ENCODE peak calls at places on chromosome 9, in eight cellular contexts. One of them, this sample, is unnamed. For H3K4me1 and H3K9me3, the result is how much of the 10 kb centered on the place peaks cover.

GRCh38 chr9:107994638-107995037 is 505.1 kb upstream of the KLF4 start:
- DNase-seq in CD8-positive, alpha-beta memory T cell: no peak
- DNase-seq in Peyer's patch: no peak
- DNase-seq in CD4-positive, alpha-beta memory T cell: no peak
- DNase-seq in cardiac muscle cell: peak
- DNase-seq in OCI-LY7: no peak
- DNase-seq in heart right ventricle: no peak
- DNase-seq in GM23248: no peak
- DNase-seq in this sample: no peak

GRCh38 chr9:16901589-16901988 is 31.1 kb upstream of the BNC2 start:
- DNase-seq in CD4-positive, alpha-beta memory T cell: no peak
- DNase-seq in cardiac muscle cell: peak
- DNase-seq in heart right ventricle: no peak
- DNase-seq in CD8-positive, alpha-beta memory T cell: no peak
- DNase-seq in OCI-LY7: no peak
- DNase-seq in Peyer's patch: no peak
- DNase-seq in GM23248: peak
- DNase-seq in this sample: no peak

GRCh38 chr9:2109066-2109650 is 94.0 kb downstream of the SMARCA2 start:
- DNase-seq in CD4-positive, alpha-beta memory T cell: no peak
- DNase-seq in OCI-LY7: no peak
- DNase-seq in cardiac muscle cell: no peak
- DNase-seq in Peyer's patch: no peak
- DNase-seq in heart right ventricle: no peak
- DNase-seq in CD8-positive, alpha-beta memory T cell: no peak
- DNase-seq in GM23248: peak
- DNase-seq in this sample: no peak

GRCh38 chr9:129235931-129236331 is 57.9 kb upstream of the IER5L start:
- DNase-seq in OCI-LY7: peak
- DNase-seq in CD4-positive, alpha-beta memory T cell: peak
- DNase-seq in Peyer's patch: peak
- DNase-seq in GM23248: no peak
- DNase-seq in CD8-positive, alpha-beta memory T cell: peak
- DNase-seq in heart right ventricle: no peak
- DNase-seq in cardiac muscle cell: no peak
- DNase-seq in this sample: no peak

GRCh38 chr9:88645869-88646204 is 110.9 kb downstream of the NXNL2 start:
- DNase-seq in CD8-positive, alpha-beta memory T cell: no peak
- DNase-seq in Peyer's patch: no peak
- DNase-seq in OCI-LY7: no peak
- DNase-seq in cardiac muscle cell: no peak
- DNase-seq in CD4-positive, alpha-beta memory T cell: no peak
- DNase-seq in heart right ventricle: no peak
- DNase-seq in GM23248: no peak
- DNase-seq in this sample: no peak

GRCh38 chr9:124675261-124676158 is 95.6 kb downstream of the NR6A1 start:
- DNase-seq in cardiac muscle cell: no peak
- DNase-seq in CD8-positive, alpha-beta memory T cell: no peak
- DNase-seq in CD4-positive, alpha-beta memory T cell: no peak
- DNase-seq in heart right ventricle: no peak
- DNase-seq in GM23248: peak
- DNase-seq in OCI-LY7: no peak
- DNase-seq in Peyer's patch: no peak
- DNase-seq in this sample: no peak

GRCh38 chr9:135159801-135160200 is 72.3 kb downstream of the OLFM1 start:
- DNase-seq in heart right ventricle: no peak
- DNase-seq in CD8-positive, alpha-beta memory T cell: no peak
- DNase-seq in Peyer's patch: no peak
- DNase-seq in GM23248: no peak
- DNase-seq in cardiac muscle cell: no peak
- DNase-seq in CD4-positive, alpha-beta memory T cell: no peak
- DNase-seq in OCI-LY7: no peak
- DNase-seq in this sample: no peak

GRCh38 chr9:124257865-124258764 is at the start of gene NEK6:
- DNase-seq in GM23248: peak
- DNase-seq in heart right ventricle: no peak
- DNase-seq in CD8-positive, alpha-beta memory T cell: peak
- DNase-seq in cardiac muscle cell: peak
- DNase-seq in Peyer's patch: no peak
- DNase-seq in OCI-LY7: peak
- DNase-seq in CD4-positive, alpha-beta memory T cell: peak
- DNase-seq in this sample: no peak

GRCh38 chr9:84669293-84670105 is at the start of gene NTRK2:
- DNase-seq in GM23248: peak
- DNase-seq in CD8-positive, alpha-beta memory T cell: no peak
- DNase-seq in Peyer's patch: no peak
- DNase-seq in OCI-LY7: no peak
- DNase-seq in heart right ventricle: peak
- DNase-seq in CD4-positive, alpha-beta memory T cell: peak
- DNase-seq in cardiac muscle cell: peak
- DNase-seq in this sample: no peak

GRCh38 chr9:115765060-115765459 is 388.5 kb upstream of the PAPPA start:
- DNase-seq in cardiac muscle cell: peak
- DNase-seq in heart right ventricle: no peak
- DNase-seq in CD4-positive, alpha-beta memory T cell: no peak
- DNase-seq in GM23248: no peak
- DNase-seq in OCI-LY7: no peak
- DNase-seq in CD8-positive, alpha-beta memory T cell: no peak
- DNase-seq in Peyer's patch: no peak
- DNase-seq in this sample: no peak

GRCh38 chr9:119844431-119844830 is 475.2 kb upstream of the BRINP1 start:
- DNase-seq in CD4-positive, alpha-beta memory T cell: no peak
- DNase-seq in CD8-positive, alpha-beta memory T cell: no peak
- DNase-seq in Peyer's patch: no peak
- DNase-seq in GM23248: no peak
- DNase-seq in cardiac muscle cell: no peak
- DNase-seq in heart right ventricle: no peak
- DNase-seq in OCI-LY7: no peak
- DNase-seq in this sample: no peak

GRCh38 chr9:136927343-136928261 is 16.9 kb downstream of the FBXW5 start:
- DNase-seq in cardiac muscle cell: peak
- DNase-seq in CD4-positive, alpha-beta memory T cell: no peak
- DNase-seq in heart right ventricle: no peak
- DNase-seq in OCI-LY7: no peak
- DNase-seq in GM23248: no peak
- DNase-seq in Peyer's patch: no peak
- DNase-seq in CD8-positive, alpha-beta memory T cell: no peak
- DNase-seq in this sample: no peak

GRCh38 chr9:131530930-131531832 is at the start of gene UCK1:
- DNase-seq in Peyer's patch: peak
- DNase-seq in GM23248: peak
- DNase-seq in OCI-LY7: peak
- DNase-seq in CD8-positive, alpha-beta memory T cell: peak
- DNase-seq in heart right ventricle: peak
- DNase-seq in CD4-positive, alpha-beta memory T cell: peak
- DNase-seq in cardiac muscle cell: peak
- DNase-seq in this sample: peak

GRCh38 chr9:29799227-29799626 is 2225.9 kb upstream of the C9orf72 start:
- DNase-seq in OCI-LY7: no peak
- DNase-seq in heart right ventricle: no peak
- DNase-seq in CD8-positive, alpha-beta memory T cell: no peak
- DNase-seq in cardiac muscle cell: no peak
- DNase-seq in GM23248: no peak
- DNase-seq in CD4-positive, alpha-beta memory T cell: no peak
- DNase-seq in Peyer's patch: no peak
- DNase-seq in this sample: no peak

GRCh38 chr9:38006163-38006562 is 62.9 kb downstream of the SHB start:
- DNase-seq in CD8-positive, alpha-beta memory T cell: no peak
- DNase-seq in GM23248: no peak
- DNase-seq in CD4-positive, alpha-beta memory T cell: no peak
- DNase-seq in Peyer's patch: no peak
- DNase-seq in cardiac muscle cell: no peak
- DNase-seq in OCI-LY7: no peak
- DNase-seq in heart right ventricle: no peak
- DNase-seq in this sample: no peak

GRCh38 chr9:79256691-79257213 is 315.0 kb upstream of the TLE4 start:
- DNase-seq in cardiac muscle cell: peak
- DNase-seq in CD8-positive, alpha-beta memory T cell: no peak
- DNase-seq in Peyer's patch: no peak
- DNase-seq in CD4-positive, alpha-beta memory T cell: no peak
- DNase-seq in heart right ventricle: no peak
- DNase-seq in GM23248: peak
- DNase-seq in OCI-LY7: no peak
- DNase-seq in this sample: no peak

GRCh38 chr9:86766912-86767311 is 180.4 kb downstream of the GAS1 start:
- DNase-seq in cardiac muscle cell: peak
- DNase-seq in heart right ventricle: no peak
- DNase-seq in OCI-LY7: no peak
- DNase-seq in GM23248: peak
- DNase-seq in CD4-positive, alpha-beta memory T cell: no peak
- DNase-seq in CD8-positive, alpha-beta memory T cell: no peak
- DNase-seq in Peyer's patch: no peak
- DNase-seq in this sample: no peak

GRCh38 chr9:89746385-89747116 is 141.7 kb downstream of the GADD45G start:
- DNase-seq in Peyer's patch: no peak
- DNase-seq in CD8-positive, alpha-beta memory T cell: no peak
- DNase-seq in cardiac muscle cell: peak
- DNase-seq in heart right ventricle: peak
- DNase-seq in OCI-LY7: no peak
- DNase-seq in CD4-positive, alpha-beta memory T cell: no peak
- DNase-seq in GM23248: peak
- DNase-seq in this sample: no peak

DNA sequence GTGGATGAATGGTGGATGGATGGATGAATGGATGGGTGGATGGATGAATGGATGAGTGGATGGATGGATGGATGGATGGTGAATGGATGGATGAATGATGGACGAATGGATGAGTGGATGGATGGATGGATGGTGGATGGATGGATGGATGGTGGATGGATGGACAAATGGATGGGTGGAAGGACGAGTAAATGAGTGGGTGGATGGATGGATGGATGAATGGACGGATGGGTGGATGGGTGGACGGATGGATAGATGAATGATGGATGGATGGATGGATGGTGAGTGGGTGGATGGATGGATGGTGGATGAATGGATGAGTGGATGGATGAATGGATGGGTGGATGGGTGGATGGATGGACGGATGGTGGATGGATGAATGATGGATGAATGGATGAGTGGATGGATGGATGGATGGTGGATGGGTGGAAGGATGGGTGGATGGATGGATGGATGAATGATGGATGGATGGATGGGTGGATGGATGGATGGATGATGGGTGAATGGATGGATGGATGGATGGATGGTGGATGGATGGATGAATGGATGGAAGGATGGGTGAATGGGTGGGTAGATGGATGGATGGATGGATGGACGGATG is 58.6 kb downstream of the VAV2 start:
- DNase-seq in heart right ventricle: no peak
- DNase-seq in OCI-LY7: no peak
- DNase-seq in Peyer's patch: no peak
- DNase-seq in GM23248: no peak
- DNase-seq in CD4-positive, alpha-beta memory T cell: no peak
- DNase-seq in CD8-positive, alpha-beta memory T cell: no peak
- DNase-seq in cardiac muscle cell: no peak
- DNase-seq in this sample: no peak
- H3K4me1 ChIP-seq in heart right ventricle: under half
- H3K4me1 ChIP-seq in OCI-LY7: under half
- H3K4me1 ChIP-seq in Peyer's patch: under half
- H3K4me1 ChIP-seq in GM23248: under half
- H3K4me1 ChIP-seq in CD4-positive, alpha-beta memory T cell: under half
- H3K4me1 ChIP-seq in CD8-positive, alpha-beta memory T cell: under half
- H3K4me1 ChIP-seq in cardiac muscle cell: under half
- H3K4me1 ChIP-seq in this sample: under half

GRCh38 chr9:65409471-65409980 is 124.5 kb upstream of the FOXD4L5 start:
- DNase-seq in OCI-LY7: no peak
- DNase-seq in GM23248: no peak
- DNase-seq in CD4-positive, alpha-beta memory T cell: no peak
- DNase-seq in CD8-positive, alpha-beta memory T cell: no peak
- DNase-seq in cardiac muscle cell: no peak
- DNase-seq in heart right ventricle: no peak
- DNase-seq in Peyer's patch: no peak
- DNase-seq in this sample: no peak

GRCh38 chr9:65405253-65405652 is 120.2 kb upstream of the FOXD4L5 start:
- DNase-seq in GM23248: no peak
- DNase-seq in CD8-positive, alpha-beta memory T cell: no peak
- DNase-seq in Peyer's patch: no peak
- DNase-seq in cardiac muscle cell: no peak
- DNase-seq in OCI-LY7: no peak
- DNase-seq in CD4-positive, alpha-beta memory T cell: no peak
- DNase-seq in heart right ventricle: no peak
- DNase-seq in this sample: no peak

GRCh38 chr9:65400886-65401285 is 115.9 kb upstream of the FOXD4L5 start:
- DNase-seq in CD4-positive, alpha-beta memory T cell: no peak
- DNase-seq in OCI-LY7: no peak
- DNase-seq in CD8-positive, alpha-beta memory T cell: no peak
- DNase-seq in heart right ventricle: no peak
- DNase-seq in Peyer's patch: no peak
- DNase-seq in GM23248: no peak
- DNase-seq in cardiac muscle cell: no peak
- DNase-seq in this sample: no peak

GRCh38 chr9:65404232-65405006 is 119.4 kb upstream of the FOXD4L5 start:
- DNase-seq in cardiac muscle cell: no peak
- DNase-seq in GM23248: no peak
- DNase-seq in CD4-positive, alpha-beta memory T cell: no peak
- DNase-seq in heart right ventricle: no peak
- DNase-seq in CD8-positive, alpha-beta memory T cell: no peak
- DNase-seq in OCI-LY7: no peak
- DNase-seq in Peyer's patch: no peak
- DNase-seq in this sample: no peak

GRCh38 chr9:65403721-65404120 is 118.7 kb upstream of the FOXD4L5 start:
- DNase-seq in cardiac muscle cell: no peak
- DNase-seq in CD4-positive, alpha-beta memory T cell: no peak
- DNase-seq in GM23248: no peak
- DNase-seq in CD8-positive, alpha-beta memory T cell: no peak
- DNase-seq in heart right ventricle: no peak
- DNase-seq in OCI-LY7: no peak
- DNase-seq in Peyer's patch: no peak
- DNase-seq in this sample: no peak
- H3K9me3 ChIP-seq in cardiac muscle cell: under half
- H3K9me3 ChIP-seq in CD4-positive, alpha-beta memory T cell: under half
- H3K9me3 ChIP-seq in GM23248: under half
- H3K9me3 ChIP-seq in CD8-positive, alpha-beta memory T cell: under half
- H3K9me3 ChIP-seq in heart right ventricle: under half
- H3K9me3 ChIP-seq in OCI-LY7: under half
- H3K9me3 ChIP-seq in Peyer's patch: under half
- H3K9me3 ChIP-seq in this sample: under half

GRCh38 chr9:128160603-128160987 is 530 bp downstream of the BBLN start:
- DNase-seq in OCI-LY7: peak
- DNase-seq in CD4-positive, alpha-beta memory T cell: peak
- DNase-seq in Peyer's patch: no peak
- DNase-seq in GM23248: peak
- DNase-seq in cardiac muscle cell: peak
- DNase-seq in heart right ventricle: no peak
- DNase-seq in CD8-positive, alpha-beta memory T cell: peak
- DNase-seq in this sample: no peak
- H3K27ac ChIP-seq in OCI-LY7: peak
- H3K27ac ChIP-seq in CD4-positive, alpha-beta memory T cell: peak
- H3K27ac ChIP-seq in Peyer's patch: peak
- H3K27ac ChIP-seq in GM23248: peak
- H3K27ac ChIP-seq in cardiac muscle cell: no peak
- H3K27ac ChIP-seq in heart right ventricle: peak
- H3K27ac ChIP-seq in CD8-positive, alpha-beta memory T cell: peak
- H3K27ac ChIP-seq in this sample: no peak

DNA sequence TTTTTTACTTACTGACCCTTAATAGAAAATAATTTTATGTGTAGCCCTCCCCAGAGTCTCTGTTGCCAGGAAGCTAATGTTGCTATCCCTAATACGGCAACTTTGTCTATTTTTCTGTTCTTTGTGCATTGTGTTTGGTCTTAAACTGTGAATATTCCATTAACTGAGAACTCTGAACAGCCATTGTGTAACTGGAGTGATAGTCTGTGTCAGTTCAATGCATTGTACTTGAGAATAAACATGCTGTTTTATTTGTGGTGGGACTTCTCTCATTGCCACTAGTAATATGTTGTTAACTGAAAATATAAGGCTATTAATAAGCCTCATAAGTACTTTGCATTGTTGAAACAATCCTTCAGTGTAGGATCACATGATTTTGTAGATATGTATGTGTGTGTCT is 278.3 kb upstream of the DMRT1 start:
- DNase-seq in Peyer's patch: no peak
- DNase-seq in CD8-positive, alpha-beta memory T cell: no peak
- DNase-seq in heart right ventricle: no peak
- DNase-seq in cardiac muscle cell: no peak
- DNase-seq in CD4-positive, alpha-beta memory T cell: no peak
- DNase-seq in OCI-LY7: no peak
- DNase-seq in GM23248: no peak
- DNase-seq in this sample: no peak
- H3K4me1 ChIP-seq in Peyer's patch: under half
- H3K4me1 ChIP-seq in CD8-positive, alpha-beta memory T cell: under half
- H3K4me1 ChIP-seq in heart right ventricle: under half
- H3K4me1 ChIP-seq in cardiac muscle cell: under half
- H3K4me1 ChIP-seq in CD4-positive, alpha-beta memory T cell: under half
- H3K4me1 ChIP-seq in OCI-LY7: half or more
- H3K4me1 ChIP-seq in GM23248: under half
- H3K4me1 ChIP-seq in this sample: under half